ENCODE peak calls at places on chromosome 12, in seven cellular contexts. Z, X, C, P, S, L and H are unnamed samples.

GRCh38 chr12:50845021-50845647 is 2.4 kb downstream of the TMPRSS12 start:
- DNase-seq in Z (peak), X (no peak), C (no peak), P (no peak), S (no peak), L (no peak), H (no peak)

GRCh38 chr12:3998968-3999792 is 126.0 kb upstream of the PARP11 start:
- DNase-seq in Z (peak), X (no peak), C (peak), P (peak), S (no peak), L (peak), H (no peak)

GRCh38 chr12:14961466-14962155 is at the start of gene ARHGDIB:
- DNase-seq in Z (peak), X (no peak), C (peak), P (no peak), S (peak), L (peak), H (no peak)

GRCh38 chr12:55728932-55729591 is at the start of gene CD63:
- DNase-seq in Z (peak), X (peak), C (peak), P (peak), S (peak), L (peak), H (peak)

GRCh38 chr12:100435948-100436347 is 37.7 kb upstream of the NR1H4 start:
- DNase-seq in Z (no peak), X (no peak), C (no peak), P (no peak), S (no peak), L (no peak), H (no peak)

GRCh38 chr12:125889742-125890141 is 824.5 kb downstream of the AACS start:
- DNase-seq in Z (no peak), X (no peak), C (no peak), P (no peak), S (no peak), L (peak), H (no peak)

GRCh38 chr12:67069451-67070306 is 199.5 kb upstream of the CAND1 start:
- DNase-seq in Z (peak), X (no peak), C (peak), P (peak), S (peak), L (peak), H (peak)

GRCh38 chr12:46267618-46268348 is 1.1 kb downstream of the SLC38A1 start:
- DNase-seq in Z (no peak), X (no peak), C (no peak), P (peak), S (peak), L (peak), H (no peak)

GRCh38 chr12:47397664-47398281 is 308.1 kb downstream of the RPAP3 start:
- DNase-seq in Z (peak), X (no peak), C (no peak), P (peak), S (peak), L (no peak), H (peak)

GRCh38 chr12:8036366-8036765 is 3.9 kb downstream of the FOXJ2 start:
- DNase-seq in Z (no peak), X (no peak), C (peak), P (no peak), S (no peak), L (no peak), H (no peak)

GRCh38 chr12:124829008-124829707 is 34.5 kb downstream of the SCARB1 start:
- DNase-seq in Z (peak), X (no peak), C (no peak), P (peak), S (peak), L (no peak), H (no peak)

GRCh38 chr12:108446766-108447165 is 68.3 kb upstream of the FICD start:
- DNase-seq in Z (peak), X (no peak), C (no peak), P (no peak), S (peak), L (no peak), H (no peak)

GRCh38 chr12:124565071-124565491 is 2.3 kb downstream of the NCOR2 start:
- DNase-seq in Z (no peak), X (peak), C (no peak), P (no peak), S (no peak), L (peak), H (peak)

GRCh38 chr12:72288911-72289310 is 16.7 kb downstream of the TRHDE start:
- DNase-seq in Z (no peak), X (no peak), C (no peak), P (no peak), S (no peak), L (no peak), H (no peak)

GRCh38 chr12:21169878-21170472 is 39.0 kb downstream of the SLCO1B1 start:
- DNase-seq in Z (peak), X (no peak), C (peak), P (peak), S (peak), L (peak), H (peak)

GRCh38 chr12:114015851-114016250 is 49.7 kb upstream of the RBM19 start:
- DNase-seq in Z (no peak), X (no peak), C (no peak), P (no peak), S (no peak), L (no peak), H (no peak)

GRCh38 chr12:114012744-114013431 is 46.8 kb upstream of the RBM19 start:
- DNase-seq in Z (no peak), X (no peak), C (no peak), P (no peak), S (no peak), L (no peak), H (no peak)

GRCh38 chr12:114018669-114019068 is 52.5 kb upstream of the RBM19 start:
- DNase-seq in Z (peak), X (no peak), C (no peak), P (peak), S (peak), L (no peak), H (no peak)

GRCh38 chr12:114011711-114012110 is 45.6 kb upstream of the RBM19 start:
- DNase-seq in Z (no peak), X (no peak), C (no peak), P (no peak), S (no peak), L (no peak), H (no peak)

DNA sequence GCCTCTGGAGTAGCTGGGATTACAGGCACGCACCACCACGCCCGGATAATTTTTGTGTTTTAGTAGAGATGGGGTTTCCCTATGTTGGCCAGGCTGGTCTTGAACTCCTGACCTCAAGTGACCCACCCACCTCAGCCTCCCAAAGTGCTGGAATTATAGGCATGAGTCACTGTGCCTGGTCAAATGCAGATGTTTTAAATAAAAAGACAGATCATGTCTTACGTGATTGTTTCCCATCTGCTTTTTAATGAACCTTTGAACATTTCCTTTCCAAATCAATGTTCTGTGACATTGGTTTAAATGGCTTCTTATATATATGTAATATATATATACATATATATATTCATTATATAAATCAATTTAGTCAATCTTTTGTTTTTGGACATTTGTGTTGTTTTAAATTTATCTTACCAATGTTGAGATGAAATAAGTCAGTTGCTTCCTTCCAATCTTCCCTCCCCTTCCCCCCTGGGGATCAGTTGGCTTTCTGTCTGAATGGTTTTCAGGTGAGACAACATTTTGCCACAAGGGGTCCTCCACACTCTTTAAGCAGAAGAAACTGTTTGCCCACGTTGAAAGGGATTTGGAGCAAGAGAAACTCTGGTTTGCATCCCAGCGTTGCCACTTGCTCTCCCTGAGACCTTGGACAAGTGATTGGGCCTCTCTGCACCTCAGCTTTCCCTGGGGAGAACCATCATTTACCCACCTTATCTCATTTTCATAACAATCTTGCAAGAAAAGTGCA is 47.6 kb upstream of the RBM19 start:
- DNase-seq in Z (no peak), X (no peak), C (no peak), P (peak), S (peak), L (no peak), H (peak)
- TF ChIP-seq CTCF in Z (no peak), X (no peak), C (no peak), P (peak), S (peak), L (no peak), H (peak)

DNA sequence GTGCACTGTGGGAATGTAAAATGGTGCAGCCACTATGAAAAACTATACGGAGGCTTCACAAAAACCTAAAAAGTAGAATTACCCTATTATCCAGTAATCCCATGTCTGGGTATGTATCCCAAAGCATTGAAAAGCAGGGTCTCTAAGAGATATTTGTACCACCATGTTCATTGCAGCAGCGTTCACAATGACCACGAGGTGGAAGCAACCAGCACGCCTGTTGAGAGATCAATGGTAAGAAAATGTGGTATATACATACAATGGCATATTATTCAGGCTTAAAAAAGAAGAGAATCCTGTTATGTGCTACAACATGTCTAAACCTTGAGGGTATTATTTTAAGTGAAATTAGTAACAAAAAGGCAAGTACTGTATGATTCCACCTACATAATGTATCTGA is 910 bp upstream of the NOPCHAP1 start:
- DNase-seq in Z (no peak), X (no peak), C (no peak), P (peak), S (no peak), L (no peak), H (no peak)
- H3K4me3 ChIP-seq in Z (no peak), X (peak), C (peak), P (no peak), S (no peak), L (no peak), H (no peak)

GRCh38 chr12:64077922-64078321 is 144.2 kb downstream of the KICS2 start:
- DNase-seq in Z (peak), X (no peak), C (no peak), P (peak), S (peak), L (no peak), H (no peak)
- TF ChIP-seq CTCF in Z (peak), X (peak), C (no peak), P (peak), S (peak), L (no peak), H (peak)

GRCh38 chr12:104695453-104696148 is 238.9 kb downstream of the CHST11 start:
- DNase-seq in Z (peak), X (no peak), C (no peak), P (no peak), S (peak), L (no peak), H (no peak)
- H3K4me3 ChIP-seq in Z (no peak), X (no peak), C (no peak), P (no peak), S (no peak), L (no peak), H (no peak)

DNA sequence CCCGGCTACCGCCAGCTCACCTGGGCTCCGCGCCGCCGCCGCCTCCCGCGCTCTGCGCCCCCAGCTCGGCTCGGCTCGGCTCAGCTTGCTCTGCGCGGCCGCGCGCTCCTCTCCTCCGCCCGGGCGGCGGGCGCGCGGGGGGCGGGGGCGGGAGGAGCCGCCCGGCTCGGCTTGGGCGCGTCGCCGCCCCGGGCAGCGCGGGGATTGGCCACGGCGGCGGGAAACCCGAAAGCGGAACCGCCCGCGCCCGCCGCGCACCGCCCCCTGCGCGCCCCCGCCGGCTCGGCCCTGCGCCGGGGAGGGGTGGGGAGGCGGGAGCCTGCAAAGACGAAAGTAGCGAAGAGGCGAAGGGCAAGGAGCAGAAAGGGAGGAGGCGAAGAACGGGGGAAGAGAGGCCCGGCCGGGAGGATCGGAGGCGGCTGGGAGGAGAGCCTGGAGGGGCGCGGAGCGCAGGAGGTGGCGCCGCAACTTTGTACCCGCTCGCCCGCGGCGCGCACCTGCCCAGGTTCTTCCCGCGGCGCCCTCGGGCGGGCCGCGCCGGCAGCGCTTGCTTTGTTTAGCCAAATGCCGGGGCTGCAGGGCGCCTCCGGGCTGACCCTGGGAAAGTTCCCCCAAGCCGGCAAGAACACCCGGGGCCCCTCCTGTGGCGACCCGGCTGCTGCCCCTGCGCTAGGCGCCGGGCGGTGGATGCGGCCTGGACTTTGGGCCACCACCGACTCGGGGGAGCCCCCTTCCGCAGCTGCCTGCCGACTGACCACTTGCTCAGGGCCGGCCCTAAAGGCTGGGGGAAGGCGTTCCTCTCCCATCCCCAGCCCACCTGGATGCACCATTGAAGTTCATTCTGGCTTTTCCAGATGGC is at the start of gene CAMKK2:
- DNase-seq in Z (peak), X (peak), C (peak), P (peak), S (peak), L (peak), H (peak)
- TF ChIP-seq CTCF in Z (peak), X (peak), C (no peak), P (peak), S (no peak), L (no peak), H (peak)

GRCh38 chr12:54428050-54429013 is 9.3 kb upstream of the ITGA5 start:
- DNase-seq in Z (peak), X (no peak), C (no peak), P (no peak), S (peak), L (no peak), H (no peak)
- H3K4me3 ChIP-seq in Z (no peak), X (no peak), C (no peak), P (no peak), S (no peak), L (no peak), H (no peak)

GRCh38 chr12:58249610-58250009 is 308.2 kb downstream of the ATP23 start:
- DNase-seq in Z (no peak), X (no peak), C (no peak), P (no peak), S (peak), L (no peak), H (no peak)

GRCh38 chr12:58248599-58248998 is 307.2 kb downstream of the ATP23 start:
- DNase-seq in Z (no peak), X (no peak), C (no peak), P (no peak), S (no peak), L (no peak), H (no peak)

GRCh38 chr12:58252914-58253313 is 311.5 kb downstream of the ATP23 start:
- DNase-seq in Z (peak), X (no peak), C (no peak), P (no peak), S (no peak), L (no peak), H (no peak)

GRCh38 chr12:58242803-58243628 is 301.6 kb downstream of the ATP23 start:
- DNase-seq in Z (no peak), X (no peak), C (no peak), P (no peak), S (no peak), L (no peak), H (no peak)

DNA sequence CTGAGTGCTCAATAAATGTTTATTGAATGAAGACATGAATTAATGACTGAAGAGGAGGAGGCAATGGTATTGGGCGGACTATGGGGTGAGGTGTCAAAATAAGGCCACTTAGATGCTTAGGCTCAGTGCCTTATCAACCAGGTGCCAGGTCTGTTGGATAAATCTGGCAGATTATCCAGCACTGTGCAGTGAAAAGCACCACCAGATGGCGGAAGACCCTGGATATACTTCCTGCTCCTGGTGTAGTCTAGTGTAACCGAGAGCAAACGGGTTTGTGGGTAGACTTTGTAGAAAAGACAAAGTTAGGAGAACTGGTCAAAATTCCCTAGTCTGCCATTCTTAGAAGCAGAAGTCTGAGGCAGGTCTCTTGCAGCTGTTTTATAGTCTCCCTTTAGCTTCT is 306.3 kb downstream of the ATP23 start:
- DNase-seq in Z (no peak), X (no peak), C (no peak), P (peak), S (no peak), L (no peak), H (peak)
- TF ChIP-seq CTCF in Z (no peak), X (no peak), C (no peak), P (peak), S (no peak), L (no peak), H (peak)

GRCh38 chr12:114384746-114385145 is 21.2 kb downstream of the TBX5 start:
- DNase-seq in Z (no peak), X (no peak), C (no peak), P (no peak), S (peak), L (no peak), H (no peak)

DNA sequence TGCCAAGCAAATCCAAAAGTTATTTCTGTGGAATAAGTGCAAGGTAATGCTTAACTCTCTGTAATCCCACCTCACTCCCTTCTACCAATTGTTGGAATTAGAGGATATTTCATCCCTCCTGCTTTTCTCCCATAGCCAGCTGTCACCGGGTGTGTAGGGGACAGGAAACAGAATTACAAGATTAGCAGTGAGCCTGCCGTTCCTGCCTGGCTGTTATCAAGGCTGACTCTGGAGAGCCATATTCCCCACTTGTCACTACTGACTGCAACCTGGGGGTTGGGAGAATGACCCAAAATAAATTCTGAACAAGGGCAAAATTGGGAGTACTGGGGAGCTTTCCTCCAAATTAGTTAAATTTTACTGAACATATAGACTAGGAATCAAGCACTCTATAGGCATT is 24.8 kb downstream of the TBX5 start:
- DNase-seq in Z (no peak), X (no peak), C (no peak), P (no peak), S (no peak), L (no peak), H (no peak)
- H3K4me3 ChIP-seq in Z (no peak), X (no peak), C (no peak), P (no peak), S (no peak), L (no peak), H (no peak)

GRCh38 chr12:104177663-104178501 is 37.7 kb upstream of the TXNRD1 start:
- DNase-seq in Z (peak), X (no peak), C (peak), P (peak), S (peak), L (peak), H (peak)
- TF ChIP-seq CTCF in Z (peak), X (no peak), C (no peak), P (peak), S (peak), L (no peak), H (peak)